ENCODE peak calls at places on chromosomes 2 and 18, in nine cellular contexts. R, F, L, U, S, M, K, T and X are unnamed samples.

GRCh38 chr2:161570424-161571050 is 53.7 kb upstream of the SLC4A10 start:
- DNase-seq in R (no peak), M (no peak), F (no peak), U (peak; percentile 19), L (no peak), S (no peak), T (no peak), K (peak; percentile 9), X (no peak)

GRCh38 chr18:10094608-10095137 is 180.9 kb downstream of the VAPA start:
- DNase-seq in S (no peak), R (no peak), F (no peak), T (no peak), U (no peak), K (no peak), M (no peak), L (no peak), X (no peak)

GRCh38 chr2:205902899-205903236 is 183.1 kb downstream of the INO80D start:
- DNase-seq in K (no peak), U (no peak), L (no peak), M (no peak), S (no peak), R (no peak), F (no peak), T (no peak), X (no peak)

GRCh38 chr2:29463181-29463900 is 348.1 kb downstream of the CLIP4 start:
- DNase-seq in K (no peak), R (no peak), U (peak; percentile 66), S (no peak), M (no peak), F (no peak), L (no peak), T (no peak), X (no peak)

GRCh38 chr2:241997017-241997416 is 127.5 kb downstream of the RTP5 start:
- DNase-seq in T (no peak), F (no peak), R (no peak), L (no peak), K (no peak), M (no peak), U (no peak), S (no peak), X (no peak)

GRCh38 chr2:3807853-3808252 is 104.5 kb downstream of the DCDC2C start:
- DNase-seq in K (no peak), T (no peak), F (no peak), M (no peak), U (no peak), R (no peak), S (no peak), L (no peak), X (no peak)

GRCh38 chr2:64653174-64654062 is at the start of gene SERTAD2:
- DNase-seq in U (peak; percentile 98), M (peak; percentile 74), T (peak; percentile 80), S (peak; percentile 95), F (peak; percentile 84), K (peak; percentile 82), R (peak; percentile 90), L (peak; percentile 42), X (peak; percentile 87)

GRCh38 chr2:32772623-32773221 is 144.9 kb downstream of the TTC27 start:
- DNase-seq in F (peak; percentile 15), T (no peak), K (peak; percentile 70), U (peak; percentile 80), R (peak; percentile 6), S (no peak), L (peak; percentile 17), M (peak; percentile 76), X (no peak)

GRCh38 chr18:6660334-6660733 is 69.2 kb upstream of the ARHGAP28 start:
- DNase-seq in L (no peak), F (no peak), S (no peak), R (no peak), M (no peak), K (no peak), U (no peak), T (no peak), X (no peak)

GRCh38 chr18:11366410-11366809 is 217.0 kb upstream of the PIEZO2 start:
- DNase-seq in R (no peak), K (no peak), L (no peak), S (no peak), T (no peak), U (no peak), F (no peak), M (peak; percentile 37), X (no peak)

GRCh38 chr2:29063646-29064372 is 10.5 kb downstream of the PCARE start:
- DNase-seq in L (no peak), S (no peak), R (no peak), U (peak; percentile 65), K (peak; percentile 35), T (no peak), M (peak; percentile 46), F (no peak), X (no peak)

GRCh38 chr2:171404258-171404657 is 29.5 kb downstream of the METTL8 start:
- DNase-seq in S (no peak), R (no peak), T (no peak), K (no peak), L (no peak), M (no peak), F (no peak), U (peak; percentile 67), X (no peak)

GRCh38 chr2:150441226-150441625 is 46.2 kb downstream of the RND3 start:
- DNase-seq in F (no peak), M (no peak), R (no peak), T (no peak), L (no peak), S (no peak), U (no peak), K (no peak), X (no peak)

GRCh38 chr2:37457401-37457901 is 113.0 kb downstream of the QPCT start:
- DNase-seq in K (no peak), M (no peak), L (no peak), T (no peak), F (no peak), S (no peak), U (peak; percentile 38), R (no peak), X (no peak)

GRCh38 chr18:9711361-9712129 is 3.4 kb downstream of the RAB31 start:
- DNase-seq in S (peak; percentile 64), T (no peak), M (no peak), U (no peak), F (no peak), R (no peak), L (no peak), K (no peak), X (no peak)

GRCh38 chr2:216792222-216793001 is 67.5 kb downstream of the TNP1 start:
- DNase-seq in K (no peak), R (no peak), S (peak; percentile 58), L (no peak), T (no peak), U (peak; percentile 81), F (no peak), M (peak; percentile 5), X (no peak)

GRCh38 chr2:170368370-170368769 is 190.4 kb downstream of the MYO3B start:
- DNase-seq in F (no peak), K (no peak), S (no peak), R (no peak), T (no peak), L (no peak), M (no peak), U (no peak), X (peak; percentile 4)

GRCh38 chr2:2647156-2647555 is 316.1 kb upstream of the MYT1L start:
- DNase-seq in T (no peak), S (no peak), F (no peak), K (no peak), U (no peak), R (no peak), L (no peak), M (no peak), X (no peak)

GRCh38 chr2:12486205-12487118 is 230.3 kb upstream of the TRIB2 start:
- DNase-seq in K (no peak), R (no peak), F (no peak), L (no peak), S (no peak), M (no peak), T (no peak), U (no peak), X (no peak)

GRCh38 chr2:46806526-46806925 is 109.1 kb downstream of the MCFD2 start:
- DNase-seq in K (no peak), F (no peak), U (no peak), S (no peak), L (no peak), T (no peak), M (no peak), R (no peak), X (no peak)

GRCh38 chr2:234911271-234911670 is 40.5 kb upstream of the SH3BP4 start:
- DNase-seq in T (no peak), L (no peak), M (peak; percentile 47), R (peak; percentile 34), K (peak; percentile 79), F (no peak), S (no peak), U (peak; percentile 92), X (no peak)

GRCh38 chr18:55489742-55490055 is 98.3 kb downstream of the TCF4 start:
- DNase-seq in U (no peak), L (peak; percentile 58), M (no peak), F (no peak), S (no peak), K (no peak), R (no peak), T (no peak), X (no peak)

GRCh38 chr18:61549411-61549810 is 216.2 kb downstream of the CDH20 start:
- DNase-seq in M (no peak), U (no peak), L (no peak), F (no peak), R (no peak), T (no peak), K (no peak), S (no peak), X (no peak)

GRCh38 chr18:69708844-69709243 is 238.8 kb downstream of the CD226 start:
- DNase-seq in M (no peak), F (no peak), L (no peak), R (no peak), K (no peak), U (no peak), S (no peak), T (no peak), X (no peak)

GRCh38 chr2:207257291-207258190 is 91.8 kb upstream of the KLF7 start:
- DNase-seq in U (no peak), R (no peak), S (no peak), M (peak; percentile 14), L (no peak), K (peak; percentile 31), F (no peak), T (no peak), X (no peak)

GRCh38 chr2:6325616-6326015 is 540.1 kb downstream of the CMPK2 start:
- DNase-seq in F (no peak), K (no peak), T (no peak), M (no peak), S (no peak), R (no peak), L (no peak), U (no peak), X (no peak)

GRCh38 chr2:234840336-234840735 is 111.5 kb upstream of the SH3BP4 start:
- DNase-seq in R (peak; percentile 61), T (no peak), L (no peak), S (no peak), F (no peak), K (peak; percentile 78), M (peak; percentile 40), U (peak; percentile 84), X (no peak)

GRCh38 chr2:216882876-216883275 is 23.0 kb upstream of the TNP1 start:
- DNase-seq in U (no peak), R (no peak), F (no peak), M (no peak), S (no peak), K (no peak), L (no peak), T (no peak), X (no peak)

GRCh38 chr2:240468300-240469238 is 33.1 kb downstream of the GPC1 start:
- DNase-seq in U (peak; percentile 24), K (no peak), T (no peak), L (no peak), R (no peak), S (no peak), M (no peak), F (no peak), X (no peak)